ENCODE peak calls at places on chromosomes 6 and 20, in ten cellular contexts. H, P, O, X, T, Z, A, B, J and M are unnamed samples.

GRCh38 chr6:130132286-130132701 is 90.5 kb downstream of the SAMD3 start:
- DNase-seq in H (no peak), P (no peak), O (no peak), X (no peak), T (no peak), Z (no peak), A (no peak), B (no peak), J (no peak), M (no peak)

GRCh38 chr20:45138451-45139300 is 14.4 kb upstream of the WFDC12 start:
- DNase-seq in H (peak), P (no peak), O (peak), X (peak), T (peak), Z (no peak), A (peak), B (peak), J (peak), M (no peak)

GRCh38 chr6:53465732-53466131 is 79.2 kb downstream of the GCLC start:
- DNase-seq in H (no peak), P (no peak), O (no peak), X (no peak), T (no peak), Z (no peak), A (no peak), B (peak), J (no peak), M (no peak)

GRCh38 chr6:52512199-52512598 is 64.7 kb downstream of the TRAM2 start:
- DNase-seq in H (no peak), P (peak), O (no peak), X (peak), T (no peak), Z (peak), A (no peak), B (peak), J (no peak), M (no peak)

GRCh38 chr6:131914967-131915751 is 36.0 kb downstream of the CCN2 start:
- DNase-seq in H (peak), P (peak), O (no peak), X (peak), T (peak), Z (no peak), A (peak), B (peak), J (no peak), M (no peak)

GRCh38 chr20:55456316-55456940 is 548.9 kb downstream of the CBLN4 start:
- DNase-seq in H (no peak), P (no peak), O (no peak), X (peak), T (no peak), Z (peak), A (no peak), B (peak), J (no peak), M (no peak)

GRCh38 chr20:13929836-13930235 is 60.6 kb downstream of the SEL1L2 start:
- DNase-seq in H (no peak), P (no peak), O (no peak), X (no peak), T (no peak), Z (no peak), A (no peak), B (no peak), J (no peak), M (no peak)

GRCh38 chr20:23111307-23111943 is 25.3 kb upstream of the CD93 start:
- DNase-seq in H (no peak), P (no peak), O (no peak), X (no peak), T (no peak), Z (no peak), A (no peak), B (no peak), J (no peak), M (no peak)

GRCh38 chr6:144310761-144311160 is 25.6 kb downstream of the UTRN start:
- DNase-seq in H (no peak), P (no peak), O (no peak), X (no peak), T (no peak), Z (no peak), A (no peak), B (no peak), J (no peak), M (no peak)

GRCh38 chr20:34965051-34965450 is 9.4 kb downstream of the MYH7B start:
- DNase-seq in H (no peak), P (no peak), O (no peak), X (no peak), T (no peak), Z (no peak), A (no peak), B (no peak), J (no peak), M (no peak)

GRCh38 chr6:8499540-8499939 is 64.2 kb upstream of the SLC35B3 start:
- DNase-seq in H (peak), P (no peak), O (no peak), X (peak), T (no peak), Z (no peak), A (no peak), B (peak), J (no peak), M (no peak)

GRCh38 chr6:74066168-74066871 is 370.3 kb downstream of the CD109 start:
- DNase-seq in H (no peak), P (no peak), O (no peak), X (peak), T (no peak), Z (no peak), A (no peak), B (peak), J (no peak), M (no peak)

GRCh38 chr20:5715068-5715841 is 34.9 kb upstream of the SHLD1 start:
- DNase-seq in H (no peak), P (no peak), O (no peak), X (peak), T (no peak), Z (no peak), A (no peak), B (no peak), J (no peak), M (no peak)

DNA sequence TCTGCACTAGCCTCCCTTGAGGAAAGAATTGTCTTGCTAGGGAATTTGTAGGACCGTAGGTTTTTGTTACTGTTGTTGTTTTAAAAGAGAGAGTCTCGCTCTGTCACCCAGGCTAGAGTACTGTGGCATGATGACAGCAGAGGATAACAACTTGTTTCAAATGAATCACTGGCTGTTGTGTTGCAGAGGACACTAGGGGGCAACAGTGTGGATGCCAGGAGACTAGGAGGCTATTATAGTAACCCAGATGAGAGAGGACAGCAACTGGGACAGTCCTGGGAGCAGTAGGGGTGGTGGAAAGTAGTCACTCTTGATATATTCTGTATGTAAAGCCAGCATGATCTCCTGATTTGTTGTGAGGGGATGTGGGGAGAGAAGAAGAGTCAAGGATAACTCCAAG is 41.8 kb upstream of the LAMA4 start:
- DNase-seq in H (peak), P (no peak), O (no peak), X (peak), T (no peak), Z (peak), A (no peak), B (peak), J (no peak), M (no peak)
- TF ChIP-seq CTCF in H (peak), P (no peak), O (peak), X (peak), T (peak), Z (peak), A (no peak), B (peak), J (peak), M (peak)

GRCh38 chr6:14910692-14911547 is 334.9 kb upstream of the JARID2 start:
- DNase-seq in H (no peak), P (no peak), O (peak), X (no peak), T (no peak), Z (no peak), A (peak), B (no peak), J (peak), M (no peak)
- H3K4me3 ChIP-seq in H (no peak), P (no peak), O (no peak), X (no peak), T (no peak), Z (no peak), A (no peak), B (no peak), J (no peak), M (no peak)

GRCh38 chr6:34982424-34982852 is 93.4 kb downstream of the ANKS1A start:
- DNase-seq in H (no peak), P (no peak), O (no peak), X (peak), T (no peak), Z (no peak), A (no peak), B (peak), J (no peak), M (no peak)
- TF ChIP-seq CTCF in H (peak), P (no peak), O (no peak), X (peak), T (peak), Z (peak), A (no peak), B (peak), J (no peak), M (peak)

DNA sequence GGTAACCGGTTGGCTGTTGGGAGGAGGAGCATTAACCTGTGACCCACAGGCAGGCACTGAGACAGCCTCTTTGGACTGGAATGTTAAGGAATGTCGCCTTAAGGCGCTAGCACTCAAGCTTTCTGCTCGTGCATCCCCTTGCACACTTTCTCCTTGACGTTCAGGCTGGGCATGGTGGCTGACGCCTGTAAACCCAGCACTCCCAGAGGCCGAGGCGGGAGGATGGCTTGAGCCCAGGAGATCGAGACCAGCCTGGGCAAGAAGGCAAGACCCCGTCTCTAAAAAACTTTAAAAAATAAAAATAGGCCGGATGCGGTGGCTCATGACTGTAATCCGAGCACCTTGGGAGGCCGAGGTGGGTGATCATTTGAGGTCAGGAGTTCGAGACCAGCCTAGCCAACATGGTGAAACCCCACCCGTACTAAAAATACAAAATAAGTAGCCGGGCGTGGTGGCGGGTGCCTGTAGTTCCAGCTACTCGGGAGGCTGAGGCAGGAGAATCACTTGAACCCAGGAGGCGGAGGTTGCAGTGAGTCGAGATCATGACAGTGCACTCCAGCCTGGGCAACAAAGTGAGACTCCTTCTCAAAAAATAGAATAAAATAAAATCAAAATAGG is 1.9 kb upstream of the GID8 start:
- DNase-seq in H (no peak), P (no peak), O (no peak), X (no peak), T (no peak), Z (no peak), A (no peak), B (no peak), J (peak), M (no peak)
- H3K4me3 ChIP-seq in H (peak), P (peak), O (no peak), X (peak), T (no peak), Z (peak), A (no peak), B (no peak), J (peak), M (no peak)

DNA sequence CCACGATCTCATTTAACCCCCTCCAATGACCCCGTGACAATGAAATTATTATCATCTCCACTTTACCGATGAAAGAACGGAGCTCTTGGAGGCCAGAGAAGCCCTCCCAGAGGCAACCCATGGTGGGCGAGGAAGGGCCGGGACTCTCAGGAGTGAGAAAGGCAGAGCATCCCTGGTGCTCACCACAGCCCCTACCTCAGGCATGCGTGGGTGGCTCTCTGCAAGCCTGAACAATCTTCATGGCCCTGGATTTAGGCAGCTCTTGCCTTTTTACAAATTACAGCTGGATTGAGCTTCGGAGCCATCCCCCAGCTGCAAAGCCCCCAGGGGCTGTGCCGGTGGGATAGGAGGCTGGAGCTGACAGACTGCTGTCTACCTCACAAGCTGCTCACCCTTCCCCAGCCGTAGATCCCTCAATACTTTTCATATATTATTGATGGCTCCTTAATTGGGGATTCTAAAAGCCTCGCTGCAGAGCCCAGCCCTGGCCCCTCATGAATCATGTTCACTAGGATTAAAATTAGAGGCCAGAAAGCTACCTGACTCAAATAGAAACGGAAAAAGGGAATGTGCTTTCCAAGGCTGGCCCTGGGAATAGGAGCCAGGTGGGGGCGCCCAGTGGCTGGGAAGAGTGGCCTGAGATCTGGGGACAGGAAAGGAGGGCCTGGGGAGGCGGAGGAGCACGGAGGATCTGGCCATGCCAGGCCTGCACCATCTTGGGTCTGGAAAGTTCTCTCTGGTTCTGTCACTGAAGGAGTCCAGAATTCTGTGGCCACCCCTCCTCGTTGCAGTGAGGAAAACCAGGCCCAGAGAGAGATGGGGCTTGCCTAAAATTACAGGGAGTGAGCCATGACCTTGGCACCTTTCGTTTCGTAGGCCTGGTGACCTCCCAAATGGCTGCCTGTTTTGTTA is 29.1 kb downstream of the CPNE5 start:
- DNase-seq in H (peak), P (no peak), O (peak), X (no peak), T (no peak), Z (no peak), A (no peak), B (no peak), J (no peak), M (no peak)
- TF ChIP-seq CTCF in H (peak), P (no peak), O (peak), X (peak), T (no peak), Z (peak), A (no peak), B (no peak), J (no peak), M (no peak)

DNA sequence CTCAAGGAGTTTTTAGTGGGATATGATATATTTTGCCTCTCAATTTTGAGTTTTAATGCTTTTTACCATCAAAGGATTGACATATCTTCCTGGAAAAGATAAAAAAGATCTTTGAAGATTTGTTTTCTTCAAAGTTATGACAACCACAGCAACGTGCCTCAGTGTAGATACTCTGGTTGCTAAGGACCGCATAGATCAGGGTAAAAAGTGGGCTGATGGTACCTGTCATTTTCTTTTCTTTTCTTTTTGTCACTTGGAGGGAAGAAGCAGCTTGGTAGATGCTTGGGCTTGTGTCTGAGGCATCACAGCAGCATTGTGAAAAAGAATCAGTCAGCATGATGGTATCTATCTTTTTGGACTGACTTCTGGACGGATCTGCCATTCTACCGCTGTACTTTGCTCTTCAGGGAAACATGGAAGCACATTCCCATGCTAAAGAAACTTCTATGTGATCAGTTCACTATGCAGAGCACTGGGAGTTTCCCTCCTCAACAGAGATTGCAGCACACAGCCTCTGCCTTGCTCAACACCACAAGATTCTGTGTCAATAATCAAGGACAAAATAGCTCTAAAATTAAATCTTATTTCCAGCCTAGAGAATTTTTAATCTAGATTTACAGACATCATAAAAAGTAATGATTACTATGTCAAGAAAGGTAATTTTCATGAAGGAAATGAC is 54.8 kb upstream of the SGK1 start:
- DNase-seq in H (no peak), P (no peak), O (no peak), X (no peak), T (no peak), Z (no peak), A (peak), B (peak), J (no peak), M (no peak)
- H3K4me3 ChIP-seq in H (no peak), P (no peak), O (no peak), X (no peak), T (peak), Z (no peak), A (no peak), B (no peak), J (peak), M (no peak)

DNA sequence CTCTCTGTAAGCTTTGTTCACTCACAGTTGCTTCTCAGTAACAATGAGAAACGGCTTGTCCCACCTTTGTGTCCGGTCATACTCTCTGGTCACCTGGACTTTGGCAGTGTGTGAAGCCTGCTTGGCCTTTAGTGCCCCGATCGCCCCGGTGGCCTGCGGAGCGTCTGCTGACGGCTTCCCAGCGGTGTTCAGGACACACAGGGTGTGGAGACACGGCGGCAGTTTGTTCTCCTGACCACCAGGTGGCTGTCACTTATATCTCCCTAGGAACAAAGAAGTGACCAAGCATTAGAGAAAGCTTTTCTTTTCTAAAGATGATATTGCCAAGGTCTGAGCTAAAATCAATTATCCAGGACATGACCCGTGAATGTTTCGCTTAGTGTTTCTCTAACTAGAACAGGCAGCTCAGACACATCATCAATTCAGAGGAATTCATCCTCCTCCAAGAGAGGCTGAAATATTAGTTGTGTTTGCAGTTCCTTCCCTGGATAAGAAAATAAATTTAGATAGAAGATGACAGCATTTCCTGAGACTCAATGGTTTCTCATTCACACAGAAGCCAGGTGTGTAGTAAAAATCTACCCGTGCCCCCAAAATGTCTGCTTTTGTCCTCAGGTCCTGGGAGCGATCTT is 167.4 kb upstream of the THBS2 start:
- DNase-seq in H (peak), P (no peak), O (no peak), X (no peak), T (peak), Z (no peak), A (no peak), B (no peak), J (no peak), M (no peak)
- TF ChIP-seq CTCF in H (peak), P (no peak), O (peak), X (no peak), T (peak), Z (peak), A (no peak), B (peak), J (no peak), M (no peak)